ENCODE peak calls at places on chromosomes 5 and 9, in seven cellular contexts. L, O, F, W, C, J and E are unnamed samples.

GRCh38 chr9:110320651-110321050 is 17.0 kb downstream of the TXNDC8 start:
- DNase-seq in F (no peak), W (peak), O (no peak), C (no peak), L (no peak), J (no peak), E (no peak)

GRCh38 chr5:173055983-173056782 is at the start of gene CREBRF:
- DNase-seq in O (peak), C (peak), L (peak), F (peak), W (peak), J (peak), E (peak)

GRCh38 chr5:167412506-167412905 is 878.9 kb upstream of the WWC1 start:
- DNase-seq in J (no peak), C (no peak), L (no peak), O (no peak), F (no peak), W (no peak), E (no peak)

GRCh38 chr5:154677921-154678320 is 77.3 kb upstream of the LARP1 start:
- DNase-seq in J (no peak), F (no peak), O (no peak), W (no peak), L (no peak), C (no peak), E (no peak)

GRCh38 chr9:117074337-117074662 is 340.6 kb downstream of the ASTN2 start:
- DNase-seq in L (no peak), W (no peak), J (no peak), O (no peak), C (no peak), F (no peak), E (no peak)

GRCh38 chr5:149853019-149853648 is 91.5 kb downstream of the PDE6A start:
- DNase-seq in C (peak), J (peak), L (no peak), W (peak), O (peak), F (peak), E (peak)

GRCh38 chr9:120928720-120929389 is 2.3 kb upstream of the TRAF1 start:
- DNase-seq in O (peak), J (no peak), C (peak), F (no peak), W (peak), L (no peak), E (peak)

GRCh38 chr5:145499483-145499882 is 335.7 kb downstream of the PRELID2 start:
- DNase-seq in L (no peak), W (peak), C (peak), O (no peak), F (no peak), J (peak), E (no peak)

GRCh38 chr5:172768573-172769323 is 2.2 kb downstream of the DUSP1 start:
- DNase-seq in W (peak), O (no peak), J (peak), L (no peak), F (no peak), C (no peak), E (no peak)

GRCh38 chr9:131762356-131762932 is 22.6 kb upstream of the RAPGEF1 start:
- DNase-seq in F (peak), C (peak), L (no peak), W (peak), O (peak), J (peak), E (peak)

GRCh38 chr5:9094582-9094981 is 451.3 kb downstream of the SEMA5A start:
- DNase-seq in W (peak), C (peak), F (no peak), J (peak), O (no peak), L (no peak), E (no peak)

GRCh38 chr5:154479160-154479943 is 1.3 kb upstream of the HAND1 start:
- DNase-seq in O (no peak), F (no peak), J (no peak), W (no peak), C (no peak), L (no peak), E (no peak)

GRCh38 chr5:91052977-91053732 is 330.0 kb downstream of the ARRDC3 start:
- DNase-seq in L (no peak), J (no peak), W (no peak), F (no peak), O (no peak), C (no peak), E (no peak)

GRCh38 chr5:1430121-1430795 is 15.0 kb downstream of the SLC6A3 start:
- DNase-seq in F (no peak), O (no peak), J (no peak), C (no peak), W (no peak), L (no peak), E (no peak)

GRCh38 chr5:965604-966344 is 42.8 kb upstream of the NKD2 start:
- DNase-seq in L (no peak), J (no peak), F (no peak), W (no peak), O (peak), C (no peak), E (no peak)

GRCh38 chr5:27561408-27561807 is 523.0 kb upstream of the CDH9 start:
- DNase-seq in F (no peak), L (no peak), W (no peak), C (no peak), O (no peak), J (no peak), E (no peak)

GRCh38 chr9:127977877-127978647 is 2.7 kb downstream of the EEIG1 start:
- DNase-seq in C (peak), J (peak), W (peak), F (no peak), O (no peak), L (no peak), E (no peak)

GRCh38 chr5:80761176-80761575 is 106.4 kb upstream of the DHFR start:
- DNase-seq in L (no peak), J (no peak), F (no peak), O (peak), W (peak), C (no peak), E (no peak)